ENCODE peak calls at places on chromosomes 7 and 10, in seven cellular contexts. I is skeletal muscle cell, U is psoas muscle, G is cardiac muscle cell, C is right lobe of liver, Z is fibroblast of pulmonary artery, W is pancreas. O is an unnamed sample.

GRCh38 chr7:144629011-144629410 is 206.8 kb downstream of the TPK1 start:
- DNase-seq in U (no peak), Z (no peak), I (no peak), W (no peak), C (no peak), G (no peak), O (no peak)

GRCh38 chr7:129825005-129825553 is 127.7 kb downstream of the UBE2H start:
- DNase-seq in I (no peak), W (peak), U (peak), Z (no peak), G (peak), C (peak), O (peak)

GRCh38 chr7:7099584-7100014 is 82.7 kb upstream of the C1GALT1 start:
- DNase-seq in G (peak), I (peak), U (peak), W (peak), C (peak), Z (peak), O (peak)

GRCh38 chr10:103917326-103918052 is 495 bp downstream of the STN1 start:
- DNase-seq in Z (no peak), W (peak), G (peak), U (no peak), C (no peak), I (no peak), O (peak)

GRCh38 chr10:74307061-74307651 is 156.1 kb downstream of the ADK start:
- DNase-seq in Z (no peak), I (no peak), C (no peak), G (no peak), U (no peak), W (no peak), O (no peak)

GRCh38 chr10:62681211-62681940 is 123.1 kb upstream of the ADO start:
- DNase-seq in W (peak), G (peak), I (peak), U (no peak), Z (no peak), C (no peak), O (peak)

GRCh38 chr7:64634406-64635062 is 31.4 kb upstream of the ZNF107 start:
- DNase-seq in I (no peak), Z (no peak), C (no peak), U (no peak), W (no peak), G (no peak), O (no peak)

GRCh38 chr7:132298782-132299181 is 277.5 kb downstream of the PLXNA4 start:
- DNase-seq in U (no peak), G (no peak), I (peak), Z (peak), W (no peak), C (no peak), O (peak)

GRCh38 chr7:116834815-116835533 is 27.4 kb upstream of the CAPZA2 start:
- DNase-seq in U (no peak), C (peak), G (peak), W (no peak), Z (peak), I (no peak), O (peak)

GRCh38 chr7:27535795-27536194 is 126.9 kb downstream of the HIBADH start:
- DNase-seq in C (no peak), I (no peak), G (no peak), W (no peak), Z (no peak), U (no peak), O (no peak)

GRCh38 chr10:123380491-123381085 is 226.4 kb downstream of the BUB3 start:
- DNase-seq in I (peak), Z (peak), G (no peak), C (no peak), U (no peak), W (no peak), O (peak)

GRCh38 chr7:114472896-114473512 is 58.4 kb downstream of the FOXP2 start:
- DNase-seq in G (no peak), W (no peak), Z (no peak), I (no peak), C (no peak), U (no peak), O (no peak)

GRCh38 chr7:114466911-114467310 is 52.3 kb downstream of the FOXP2 start:
- DNase-seq in U (no peak), I (no peak), C (no peak), Z (no peak), G (no peak), W (no peak), O (peak)

DNA sequence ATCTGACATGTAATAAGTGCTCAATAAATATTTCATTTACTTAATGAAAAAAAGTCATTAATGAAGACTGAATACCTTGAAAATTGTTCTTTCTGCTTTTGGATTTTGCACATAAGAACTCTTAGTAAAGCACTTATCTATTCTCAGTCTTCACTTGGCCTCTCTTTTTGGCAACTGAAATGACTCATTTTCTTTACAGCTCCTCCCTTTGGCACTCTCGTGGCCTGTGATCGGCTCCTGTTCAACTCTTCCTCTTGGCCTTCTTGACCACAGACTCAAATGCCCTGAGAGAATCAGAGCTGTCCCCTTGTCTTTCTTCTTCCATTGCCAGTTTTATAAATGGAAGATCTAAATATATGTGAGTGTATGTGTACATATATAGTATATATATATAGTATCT is 54.2 kb downstream of the FOXP2 start:
- DNase-seq in I (no peak), U (no peak), W (no peak), Z (no peak), C (no peak), G (no peak), O (peak)
- H3K4me3 ChIP-seq in I (no peak), U (no peak), W (no peak), Z (no peak), C (no peak), G (no peak), O (no peak)

DNA sequence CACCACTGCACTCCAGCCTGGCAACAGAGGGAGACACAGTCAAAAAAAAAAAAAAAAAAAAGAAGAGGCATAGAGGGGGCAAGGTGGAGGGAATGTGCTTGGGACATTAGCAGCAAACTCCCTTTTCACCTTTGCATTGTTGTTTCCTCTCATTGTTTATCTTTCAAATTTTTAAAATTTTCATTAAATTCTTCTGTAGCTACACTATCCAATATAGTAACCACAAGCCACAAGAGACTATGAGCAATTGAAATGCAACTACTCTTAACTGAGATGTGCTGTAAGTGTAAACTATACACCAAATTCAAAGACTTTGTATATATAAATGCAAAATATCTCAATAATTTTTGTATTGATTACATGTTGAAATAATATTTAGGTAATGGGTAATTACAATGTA is 43.4 kb downstream of the EBLN1 start:
- DNase-seq in C (no peak), W (no peak), U (no peak), G (no peak), Z (no peak), I (no peak), O (peak)
- H3K4me3 ChIP-seq in C (no peak), W (no peak), U (no peak), G (no peak), Z (no peak), I (no peak), O (no peak)

DNA sequence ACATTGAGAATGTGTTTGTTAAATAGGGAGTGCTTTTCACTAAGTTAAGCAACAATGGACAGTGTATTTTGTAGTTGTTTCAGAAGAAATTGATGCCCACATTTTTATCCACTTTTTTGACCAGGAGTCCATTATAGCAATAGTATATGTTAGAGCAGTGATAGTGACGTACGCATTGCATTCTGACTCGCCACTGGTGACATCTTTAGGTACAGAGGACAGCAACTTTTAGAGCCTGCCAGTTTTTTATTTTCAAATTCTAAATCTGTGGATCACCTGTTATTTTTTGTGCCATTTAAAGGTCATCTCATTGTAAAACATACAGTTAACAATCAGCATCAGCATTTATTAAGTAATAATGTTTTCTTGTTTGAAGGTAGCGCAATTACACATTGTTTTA is 1.4 kb downstream of the UBE2D1 start:
- DNase-seq in U (no peak), Z (no peak), C (no peak), I (no peak), W (no peak), G (no peak), O (no peak)
- H3K4me3 ChIP-seq in U (peak), Z (peak), C (no peak), I (no peak), W (peak), G (peak), O (peak)

DNA sequence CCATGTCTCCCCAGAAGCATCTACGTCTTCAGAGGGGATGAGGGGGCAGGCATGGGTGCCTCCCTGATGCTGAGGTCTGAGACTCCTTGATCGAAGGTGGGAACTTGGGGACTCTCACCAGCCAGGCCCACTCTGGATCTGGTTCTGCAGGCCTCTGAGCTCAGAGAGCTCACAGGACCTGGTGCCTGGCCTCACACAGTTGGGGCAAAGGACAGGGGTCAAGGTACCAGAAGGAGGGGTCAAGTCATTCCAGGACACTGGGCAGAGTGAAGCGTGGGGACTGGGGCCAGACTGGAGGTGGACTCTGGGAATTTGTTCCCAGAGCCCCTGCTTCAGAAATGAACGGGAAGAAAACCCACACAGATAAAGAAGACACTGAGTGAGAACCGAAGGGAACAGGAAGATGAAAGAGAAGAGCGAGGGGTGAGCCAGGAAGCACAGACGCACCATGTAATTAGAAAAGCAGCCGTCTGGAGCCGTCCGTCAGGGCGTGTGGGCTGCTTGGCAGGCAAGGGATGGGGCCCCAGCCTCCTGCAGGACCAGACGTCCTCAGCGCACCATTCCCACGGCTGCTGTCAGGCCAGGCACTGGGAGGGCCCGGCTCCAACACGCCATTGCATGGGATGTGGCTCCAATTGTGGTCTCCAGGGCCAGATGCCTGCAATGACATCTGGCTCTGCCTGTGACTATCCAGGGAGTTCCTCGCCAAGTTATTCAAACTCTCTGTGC is 47.7 kb downstream of the ZCCHC24 start:
- DNase-seq in Z (peak), G (no peak), W (peak), C (no peak), U (peak), I (no peak), O (peak)
- H3K4me3 ChIP-seq in Z (no peak), G (no peak), W (no peak), C (peak), U (no peak), I (no peak), O (no peak)

DNA sequence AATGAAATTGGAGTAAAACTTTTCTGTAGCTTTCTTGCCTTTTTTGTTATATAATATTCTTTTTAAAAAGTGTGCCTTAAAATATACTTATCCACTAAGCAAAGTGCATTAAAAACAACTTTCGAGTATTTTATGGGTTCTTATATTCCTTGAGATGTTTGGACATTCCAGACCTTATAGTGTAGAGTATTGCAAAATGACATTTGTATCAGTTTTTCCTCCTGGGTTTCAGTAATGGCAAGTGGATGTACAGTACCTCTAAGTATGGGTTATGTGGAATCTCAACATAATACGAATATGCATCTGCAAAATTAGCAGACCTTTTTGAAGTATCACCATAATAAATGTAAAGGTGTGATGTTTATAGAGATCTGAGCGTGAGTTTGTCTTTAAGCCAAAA is 2.7 kb downstream of the CDK13 start:
- DNase-seq in I (no peak), U (no peak), C (no peak), W (no peak), Z (peak), G (no peak), O (peak)
- H3K4me3 ChIP-seq in I (peak), U (peak), C (peak), W (peak), Z (peak), G (peak), O (peak)

DNA sequence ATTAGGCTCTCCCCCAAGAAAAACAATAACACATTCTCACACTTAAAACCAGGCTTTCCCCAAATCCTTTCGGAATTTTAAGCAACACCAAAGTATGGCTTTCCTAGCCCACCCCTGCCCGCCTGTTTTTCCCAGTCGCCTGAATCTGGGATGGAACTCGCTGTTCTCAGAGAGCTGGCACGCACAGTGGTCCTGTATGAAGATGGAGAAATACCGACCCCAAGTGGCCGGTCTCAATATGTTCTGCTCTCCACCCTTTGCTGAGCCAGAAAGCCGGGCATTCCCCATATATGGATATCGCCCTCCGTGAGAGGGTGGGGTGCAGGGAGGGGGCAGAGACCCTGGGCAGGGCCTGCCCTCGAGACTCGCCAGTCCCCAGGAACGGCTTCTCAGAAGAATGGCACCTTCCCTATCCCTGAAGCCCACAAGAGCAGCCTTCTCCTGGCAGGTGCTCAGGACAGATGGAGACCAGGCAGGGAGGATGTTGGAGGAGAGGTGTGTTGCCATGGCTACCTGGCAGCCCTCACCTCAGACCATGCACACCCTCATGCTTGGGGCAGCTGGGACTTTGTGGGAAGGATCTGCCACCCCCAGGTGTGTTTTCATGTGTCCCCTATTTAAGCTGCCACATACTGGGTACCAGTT is 3.4 kb downstream of the TACR2 start:
- DNase-seq in U (peak), C (no peak), I (peak), G (peak), W (no peak), Z (peak), O (peak)
- H3K4me3 ChIP-seq in U (no peak), C (no peak), I (no peak), G (no peak), W (no peak), Z (no peak), O (no peak)

GRCh38 chr10:21173433-21173963 is 276.4 kb upstream of the NEBL start:
- DNase-seq in W (peak), I (no peak), G (peak), C (no peak), U (no peak), Z (no peak), O (no peak)

GRCh38 chr10:21174670-21175495 is 277.8 kb upstream of the NEBL start:
- DNase-seq in W (no peak), Z (no peak), U (no peak), C (no peak), I (no peak), G (no peak), O (peak)

GRCh38 chr10:21172774-21173432 is 275.8 kb upstream of the NEBL start:
- DNase-seq in C (peak), U (no peak), G (peak), I (no peak), Z (no peak), W (peak), O (peak)

GRCh38 chr10:21175797-21176196 is 278.7 kb upstream of the NEBL start:
- DNase-seq in G (no peak), I (no peak), C (no peak), U (no peak), W (no peak), Z (no peak), O (no peak)

DNA sequence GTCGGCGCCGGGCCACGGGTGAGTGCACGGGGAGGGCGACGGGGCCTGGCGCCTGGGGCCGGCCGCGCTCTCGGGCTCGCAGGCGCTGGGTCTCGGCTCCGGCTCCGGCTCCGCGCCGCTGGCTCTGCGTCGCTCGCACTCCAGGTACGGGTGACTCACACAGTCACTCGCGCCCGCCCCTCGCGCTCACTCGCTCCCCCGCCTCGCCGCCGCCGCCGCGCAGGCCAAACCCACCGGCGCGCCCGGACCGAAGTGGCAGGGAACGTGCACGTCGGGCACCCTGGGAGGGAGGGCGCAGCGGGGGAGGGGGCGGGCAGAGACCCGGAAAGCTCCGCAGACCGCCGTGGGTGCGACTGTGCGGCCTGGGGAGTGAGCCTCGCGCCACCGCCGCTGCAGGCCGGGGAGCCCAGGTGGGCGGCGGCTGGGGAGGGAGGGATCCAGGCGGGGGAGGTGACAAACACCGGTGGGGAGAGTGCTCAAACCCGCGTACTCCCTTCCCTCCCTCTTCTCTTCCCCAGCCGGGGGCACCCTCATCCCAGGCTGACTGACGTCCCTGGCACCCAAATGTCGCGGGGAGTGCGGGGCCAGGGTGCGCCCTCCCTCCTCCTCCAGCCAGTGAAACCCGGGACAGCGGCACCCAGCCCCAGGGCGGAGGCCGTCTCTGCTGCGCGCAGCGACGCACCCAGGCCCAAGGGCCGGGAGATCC is 277.0 kb upstream of the NEBL start:
- DNase-seq in I (no peak), Z (peak), U (peak), W (peak), C (peak), G (peak), O (peak)
- H3K4me3 ChIP-seq in I (peak), Z (peak), U (peak), W (peak), C (peak), G (peak), O (peak)